ENCODE peak calls at places on chromosomes 13 and 19, in nine cellular contexts. X is choroid plexus epithelial cell, A is uterus, Q is glutamatergic neuron, N is AG09319, Y is K562, U is thoracic aorta, R is WTC11, K is gastrocnemius medialis. I is an unnamed sample.

GRCh38 chr19:54319049-54319448 is 6.1 kb upstream of the LILRA5 start:
- DNase-seq in X (no peak), A (no peak), Q (no peak), N (no peak), Y (no peak), U (no peak), R (no peak), K (no peak), I (no peak)

GRCh38 chr13:24148414-24149305 is 11.9 kb upstream of the SPATA13 start:
- DNase-seq in X (peak; percentile 94), A (no peak), Q (no peak), N (peak; percentile 96), Y (no peak), U (no peak), R (no peak), K (no peak), I (peak; percentile 98)

GRCh38 chr13:39777527-39778061 is 122.1 kb downstream of the COG6 start:
- DNase-seq in X (peak; percentile 96), A (no peak), Q (no peak), N (peak; percentile 54), Y (no peak), U (no peak), R (no peak), K (no peak), I (peak; percentile 98)

GRCh38 chr19:33226550-33227241 is 1.0 kb upstream of the SLC7A10 start:
- DNase-seq in X (peak; percentile 68), A (no peak), Q (no peak), N (no peak), Y (no peak), U (no peak), R (peak; percentile 78), K (no peak), I (no peak)

GRCh38 chr13:92804346-92804745 is 422.3 kb upstream of the GPC6 start:
- DNase-seq in X (no peak), A (no peak), Q (no peak), N (no peak), Y (no peak), U (no peak), R (no peak), K (no peak), I (peak; percentile 64)

GRCh38 chr13:95301135-95301946 is at the start of gene ABCC4:
- DNase-seq in X (peak; percentile 59), A (peak; percentile 17), Q (peak; percentile 74), N (no peak), Y (peak; percentile 77), U (no peak), R (peak; percentile 69), K (peak; percentile 76), I (peak; percentile 62)

GRCh38 chr19:47226426-47227346 is 4.3 kb downstream of the BBC3 start:
- DNase-seq in X (peak; percentile 74), A (peak; percentile 82), Q (peak; percentile 64), N (peak; percentile 67), Y (peak; percentile 55), U (peak; percentile 39), R (no peak), K (peak; percentile 95), I (peak; percentile 73)

GRCh38 chr13:26561636-26562537 is 4.4 kb downstream of the WASF3 start:
- DNase-seq in X (peak; percentile 79), A (no peak), Q (peak; percentile 21), N (no peak), Y (no peak), U (no peak), R (no peak), K (peak; percentile 17), I (peak; percentile 56)

GRCh38 chr13:107192289-107192688 is 624.4 kb upstream of the ARGLU1 start:
- DNase-seq in X (peak; percentile 34), A (no peak), Q (no peak), N (no peak), Y (no peak), U (no peak), R (no peak), K (no peak), I (no peak)

GRCh38 chr19:49592486-49593232 is 1.7 kb downstream of the PRR12 start:
- DNase-seq in X (peak; percentile 19), A (no peak), Q (no peak), N (no peak), Y (no peak), U (no peak), R (peak; percentile 32), K (no peak), I (peak; percentile 14)

GRCh38 chr19:47120461-47120860 is 6.9 kb upstream of the ZC3H4 start:
- DNase-seq in X (no peak), A (no peak), Q (no peak), N (no peak), Y (no peak), U (no peak), R (no peak), K (no peak), I (no peak)

GRCh38 chr19:37980419-37980975 is 73.5 kb downstream of the SIPA1L3 start:
- DNase-seq in X (no peak), A (no peak), Q (no peak), N (no peak), Y (no peak), U (no peak), R (no peak), K (no peak), I (no peak)

GRCh38 chr13:82571653-82572052 is 1310.6 kb downstream of the SLITRK1 start:
- DNase-seq in X (no peak), A (no peak), Q (no peak), N (no peak), Y (no peak), U (no peak), R (no peak), K (no peak), I (no peak)

GRCh38 chr19:12163841-12164240 is 945 bp downstream of the ZNF136 start:
- DNase-seq in X (peak; percentile 34), A (no peak), Q (no peak), N (no peak), Y (no peak), U (no peak), R (no peak), K (no peak), I (peak; percentile 51)

GRCh38 chr13:40181203-40181845 is 485.1 kb downstream of the FOXO1 start:
- DNase-seq in X (peak; percentile 95), A (no peak), Q (no peak), N (no peak), Y (peak; percentile 14), U (no peak), R (no peak), K (no peak), I (peak; percentile 89)

GRCh38 chr13:53048880-53049279 is 20.3 kb downstream of the OLFM4 start:
- DNase-seq in X (no peak), A (no peak), Q (no peak), N (no peak), Y (no peak), U (no peak), R (no peak), K (no peak), I (no peak)

GRCh38 chr13:20073775-20074174 is 87.1 kb downstream of the GJA3 start:
- DNase-seq in X (no peak), A (no peak), Q (no peak), N (no peak), Y (no peak), U (no peak), R (no peak), K (no peak), I (no peak)

DNA sequence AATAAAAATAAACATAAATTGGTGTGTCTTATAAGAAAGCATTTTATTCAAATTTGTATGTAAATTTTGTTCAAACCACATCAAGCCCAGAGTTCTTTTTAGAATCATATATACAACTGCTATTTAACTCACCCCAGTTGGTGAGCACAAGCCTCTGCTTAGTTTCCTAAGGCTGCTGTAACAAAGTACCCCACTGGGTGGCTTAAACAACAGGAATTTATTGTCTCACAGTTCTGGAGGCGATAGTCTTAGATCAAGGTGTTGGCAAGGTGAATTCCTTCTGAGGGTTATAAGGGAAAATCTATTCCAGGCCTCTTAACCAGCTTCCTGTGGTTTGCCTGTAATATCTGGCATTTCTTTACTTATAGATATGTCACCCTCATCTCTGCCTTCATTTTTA is 1133.5 kb downstream of the OLFM4 start:
- DNase-seq in X (no peak), A (no peak), Q (no peak), N (no peak), Y (no peak), U (no peak), R (no peak), K (no peak), I (no peak)
- TF ChIP-seq CTCF in X (no peak), A (no peak), Q (peak; percentile 22), N (no peak), Y (no peak), U (no peak), R (no peak), K (no peak), I (no peak)

GRCh38 chr19:17843908-17844490 is 3.8 kb downstream of the JAK3 start:
- DNase-seq in X (no peak), A (no peak), Q (no peak), N (no peak), Y (no peak), U (no peak), R (no peak), K (no peak), I (no peak)
- TF ChIP-seq CTCF in X (no peak), A (no peak), Q (no peak), N (no peak), Y (no peak), U (no peak), R (no peak), K (no peak), I (no peak)

DNA sequence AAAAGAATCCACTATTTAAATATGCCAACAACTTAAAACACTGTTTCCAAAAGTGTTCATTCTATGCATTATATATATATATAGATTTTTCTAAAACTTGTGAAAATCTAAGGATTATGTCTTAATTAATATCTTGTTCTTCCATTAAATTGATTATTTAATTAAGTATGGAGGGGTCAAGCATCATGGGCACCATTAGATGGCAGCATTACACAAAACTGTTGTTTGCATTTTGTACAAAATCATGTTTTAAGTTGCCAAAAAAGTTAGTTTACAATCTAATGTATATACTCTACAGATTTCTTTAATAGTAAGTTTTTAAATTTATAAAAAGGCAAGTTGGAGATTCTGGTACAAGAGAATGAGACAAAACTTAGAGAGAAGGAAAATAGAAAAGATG is 213.2 kb upstream of the EDNRB start:
- DNase-seq in X (peak; percentile 23), A (no peak), Q (no peak), N (no peak), Y (no peak), U (no peak), R (no peak), K (no peak), I (peak; percentile 22)
- TF ChIP-seq CTCF in X (peak; percentile 55), A (no peak), Q (no peak), N (peak; percentile 40), Y (no peak), U (no peak), R (no peak), K (no peak), I (peak; percentile 48)

DNA sequence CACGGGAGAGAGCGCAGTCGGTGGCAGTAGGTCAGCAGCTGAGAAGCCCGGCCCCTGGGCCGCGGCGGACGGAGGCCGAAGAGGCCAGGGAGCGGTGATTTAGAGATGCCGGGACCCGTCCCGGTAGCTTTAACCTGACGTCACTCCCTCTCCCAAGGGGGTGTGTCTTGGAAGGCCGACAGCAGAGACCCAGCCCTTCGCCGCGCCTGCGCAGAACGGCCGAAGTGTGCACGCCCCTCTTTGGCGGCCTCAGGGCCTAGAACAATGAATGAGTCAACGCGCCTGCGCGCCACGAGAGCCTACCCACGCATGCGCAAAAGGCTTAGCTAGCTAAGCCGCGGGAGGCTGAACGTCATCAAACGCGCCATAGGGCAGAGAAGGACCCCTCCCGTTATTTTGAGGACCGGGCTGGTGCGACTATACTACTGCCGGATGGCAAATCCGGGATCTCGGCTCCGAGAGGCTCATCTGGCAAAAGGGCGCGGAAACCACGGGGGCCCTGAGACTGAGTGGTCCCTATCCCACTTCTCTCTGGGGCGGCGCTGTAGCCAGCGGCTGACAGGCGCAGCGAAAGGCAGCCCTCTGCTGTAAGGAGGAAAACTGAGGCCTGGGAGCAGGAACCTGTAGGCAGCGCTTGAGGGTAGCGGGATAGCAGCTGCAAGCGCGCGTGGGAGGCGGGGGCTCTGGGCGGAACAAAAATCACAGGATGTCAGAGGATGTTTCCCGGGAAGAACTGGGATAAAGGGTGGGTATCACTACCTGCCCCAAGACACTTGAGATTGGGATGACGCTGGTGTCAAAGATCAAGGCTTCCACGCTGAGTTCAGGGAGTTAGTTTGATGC is at the start of the genes IRGQ and ZNF576:
- DNase-seq in X (peak; percentile 100), A (peak; percentile 100), Q (peak; percentile 100), N (peak; percentile 99), Y (peak; percentile 99), U (peak; percentile 99), R (peak; percentile 100), K (peak; percentile 100), I (peak; percentile 99)
- TF ChIP-seq CTCF in X (peak; percentile 23), A (no peak), Q (no peak), N (peak; percentile 3), Y (peak; percentile 12), U (no peak), R (no peak), K (no peak), I (no peak)